ENCODE peak calls at places on chromosomes 7 and 10, in four cellular contexts. N, Z, R and S are unnamed samples.

GRCh38 chr10:87557409-87557808 is 52.7 kb downstream of the MINPP1 start:
- DNase-seq in N (no peak), R (no peak), Z (no peak), S (no peak)

GRCh38 chr10:14032406-14032998 is 298.2 kb downstream of the FRMD4A start:
- DNase-seq in Z (peak; percentile 74), R (peak; percentile 45), N (peak; percentile 5), S (peak; percentile 28)

GRCh38 chr10:97333601-97334369 is 744 bp downstream of the FRAT2 start:
- DNase-seq in Z (peak; percentile 61), N (peak; percentile 43), R (peak; percentile 75), S (peak; percentile 59)

GRCh38 chr10:76012928-76013327 is 581.5 kb downstream of the LRMDA start:
- DNase-seq in R (no peak), Z (peak; percentile 87), N (no peak), S (no peak)

GRCh38 chr10:90398551-90398950 is 459.3 kb downstream of the HTR7 start:
- DNase-seq in R (no peak), N (no peak), Z (no peak), S (no peak)

GRCh38 chr10:97584060-97584797 is at the start of gene HOGA1:
- DNase-seq in Z (peak; percentile 36), R (peak; percentile 89), N (no peak), S (peak; percentile 68)

GRCh38 chr10:60816624-60817023 is 38.3 kb downstream of the CDK1 start:
- DNase-seq in R (peak; percentile 68), N (peak; percentile 76), Z (peak; percentile 81), S (peak; percentile 92)

GRCh38 chr7:21767300-21767900 is 178.3 kb downstream of the CDCA7L start:
- DNase-seq in N (peak; percentile 73), R (peak; percentile 44), Z (peak; percentile 88), S (peak; percentile 87)

GRCh38 chr7:76062254-76062653 is 14.3 kb downstream of the MDH2 start:
- DNase-seq in R (no peak), N (no peak), Z (no peak), S (no peak)

GRCh38 chr10:116143673-116144072 is 129.3 kb downstream of the GFRA1 start:
- DNase-seq in Z (no peak), R (no peak), N (no peak), S (no peak)

GRCh38 chr10:60235001-60235400 is 154.7 kb downstream of the ANK3 start:
- DNase-seq in N (no peak), R (no peak), Z (no peak), S (no peak)

GRCh38 chr10:15349133-15349532 is 22.0 kb downstream of the FAM171A1 start:
- DNase-seq in N (no peak), R (no peak), Z (no peak), S (no peak)

GRCh38 chr10:77594171-77594783 is 43.3 kb downstream of the KCNMA1 start:
- DNase-seq in N (no peak), R (no peak), Z (no peak), S (no peak)

GRCh38 chr10:248307-248706 is 113.1 kb downstream of the ZMYND11 start:
- DNase-seq in R (no peak), N (no peak), Z (no peak), S (no peak)

GRCh38 chr10:246431-246830 is 111.2 kb downstream of the ZMYND11 start:
- DNase-seq in Z (no peak), R (no peak), N (no peak), S (no peak)

GRCh38 chr10:247480-247879 is 112.2 kb downstream of the ZMYND11 start:
- DNase-seq in N (no peak), Z (no peak), R (no peak), S (no peak)

DNA sequence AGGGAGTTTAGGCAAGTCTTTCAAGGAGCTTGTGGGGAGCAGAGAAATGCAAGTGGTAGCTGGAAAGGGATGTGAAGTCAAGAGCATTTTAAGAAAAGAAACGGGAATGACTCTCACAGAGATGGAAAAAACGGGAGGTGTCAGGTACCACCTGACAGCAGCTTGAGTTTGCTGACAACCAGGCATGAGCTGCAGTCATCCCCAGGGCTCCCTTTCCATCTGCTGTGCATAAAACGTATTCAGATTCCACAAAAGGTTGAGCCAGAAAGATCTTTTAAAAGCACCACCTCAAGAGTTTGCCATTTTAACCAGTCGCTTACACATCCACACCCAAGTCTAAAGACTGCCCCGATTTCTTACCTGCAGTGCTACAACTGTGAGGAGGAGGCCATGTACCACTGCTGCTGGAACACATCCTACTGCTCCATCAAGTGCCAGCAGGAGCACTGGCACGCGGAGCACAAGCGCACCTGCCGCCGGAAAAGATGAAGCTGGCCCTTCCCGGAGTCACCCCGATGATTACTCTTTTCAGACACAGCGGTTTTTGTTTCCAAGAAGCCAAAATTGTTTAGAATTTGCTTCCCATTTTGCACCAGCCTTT is 116.8 kb downstream of the ZMYND11 start:
- DNase-seq in Z (no peak), R (no peak), N (no peak), S (no peak)
- H3K36me3 ChIP-seq in Z (peaks cover 20% of the 10 kb centered on the region), R (peaks cover 62% of the 10 kb centered on the region), N (no peaks in the 10 kb centered on the region), S (no peaks in the 10 kb centered on the region)

DNA sequence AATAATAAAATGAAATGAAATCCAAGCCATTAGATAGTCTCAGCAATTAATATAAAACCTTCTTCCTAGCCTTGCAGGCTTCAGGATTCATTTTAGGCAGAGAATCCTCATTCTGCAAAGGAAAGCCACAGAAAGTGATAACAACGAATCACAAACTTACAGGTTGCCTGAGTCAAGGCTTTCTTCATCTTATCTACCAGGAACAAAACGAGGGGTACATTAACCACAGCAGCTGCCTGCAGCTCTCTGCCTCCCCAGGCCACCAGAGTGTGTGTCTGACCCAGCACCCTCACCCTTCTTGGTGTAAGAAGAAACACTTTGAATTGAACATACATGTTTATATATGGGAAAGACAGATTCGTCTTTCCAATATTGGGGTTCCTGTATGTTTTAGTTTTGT is 12.5 kb upstream of the TNS3 start:
- DNase-seq in R (no peak), Z (no peak), N (no peak), S (no peak)
- H3K4me1 ChIP-seq in R (no peaks in the 10 kb centered on the region), Z (peaks cover 9% of the 10 kb centered on the region), N (peaks cover 9% of the 10 kb centered on the region), S (peaks cover 12% of the 10 kb centered on the region)

DNA sequence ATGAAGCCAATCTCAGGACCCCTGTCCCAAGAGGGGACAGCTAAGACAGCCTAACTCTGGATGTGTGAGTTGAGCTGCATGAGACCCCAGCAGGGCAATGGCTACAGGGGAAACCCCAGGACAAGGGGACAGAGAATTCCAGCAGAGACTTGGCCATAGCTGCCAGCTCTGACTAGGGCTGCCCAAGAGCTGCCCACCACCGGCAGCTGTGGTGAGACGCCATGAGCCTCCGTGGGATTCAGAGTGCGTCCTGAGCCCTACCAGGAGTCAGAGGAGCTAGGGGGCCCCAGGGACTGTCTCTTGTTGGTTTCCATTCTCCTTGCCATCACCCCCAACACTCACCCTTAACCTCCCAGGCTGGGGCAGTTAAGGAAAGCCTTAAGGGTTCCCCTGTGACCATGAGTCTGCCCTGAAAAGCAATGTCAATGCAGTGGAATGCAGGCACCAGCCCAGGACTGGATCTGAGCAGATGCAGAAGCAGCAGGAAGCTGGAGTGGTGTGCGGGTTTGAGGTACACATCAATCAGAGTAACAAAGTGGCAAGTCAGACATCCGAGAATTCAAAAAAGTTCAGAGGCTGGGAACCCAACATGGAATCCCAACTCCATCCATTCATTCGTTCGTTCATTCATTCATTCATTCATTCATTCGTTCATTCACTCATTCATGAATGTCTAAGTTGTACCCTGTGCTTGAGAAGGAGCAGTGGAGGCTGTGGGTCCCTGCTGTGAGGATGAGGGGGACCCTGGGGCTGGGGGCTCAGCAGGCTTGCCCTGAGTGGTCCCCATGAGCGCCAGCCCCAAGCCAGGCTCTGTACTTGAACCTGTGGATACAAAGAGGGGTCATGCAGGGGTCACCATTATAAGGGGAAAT is 52.9 kb downstream of the C10orf120 start:
- DNase-seq in R (no peak), Z (no peak), N (no peak), S (no peak)
- TF ChIP-seq EZH2phosphoT487 in R (no peak), Z (no peak), N (no peak), S (no peak)

GRCh38 chr7:1536768-1537630 is 6.5 kb downstream of the MAFK start:
- DNase-seq in R (peak; percentile 87), N (no peak), Z (peak; percentile 83), S (peak; percentile 99)
- H3K36me3 ChIP-seq in R (no peaks in the 10 kb centered on the region), N (peaks cover 58% of the 10 kb centered on the region), Z (no peaks in the 10 kb centered on the region), S (no peaks in the 10 kb centered on the region)

GRCh38 chr7:134995239-134996096 is 9.2 kb downstream of the AGBL3 start:
- DNase-seq in N (no peak), Z (no peak), R (no peak), S (peak; percentile 18)

GRCh38 chr7:134996097-134996550 is 9.8 kb downstream of the AGBL3 start:
- DNase-seq in Z (no peak), R (peak; percentile 37), N (no peak), S (peak; percentile 10)

GRCh38 chr7:134991469-134992339 is 5.4 kb downstream of the AGBL3 start:
- DNase-seq in N (no peak), R (no peak), Z (no peak), S (peak; percentile 22)

GRCh38 chr7:134993877-134994456 is 7.7 kb downstream of the AGBL3 start:
- DNase-seq in Z (no peak), R (no peak), N (no peak), S (no peak)

DNA sequence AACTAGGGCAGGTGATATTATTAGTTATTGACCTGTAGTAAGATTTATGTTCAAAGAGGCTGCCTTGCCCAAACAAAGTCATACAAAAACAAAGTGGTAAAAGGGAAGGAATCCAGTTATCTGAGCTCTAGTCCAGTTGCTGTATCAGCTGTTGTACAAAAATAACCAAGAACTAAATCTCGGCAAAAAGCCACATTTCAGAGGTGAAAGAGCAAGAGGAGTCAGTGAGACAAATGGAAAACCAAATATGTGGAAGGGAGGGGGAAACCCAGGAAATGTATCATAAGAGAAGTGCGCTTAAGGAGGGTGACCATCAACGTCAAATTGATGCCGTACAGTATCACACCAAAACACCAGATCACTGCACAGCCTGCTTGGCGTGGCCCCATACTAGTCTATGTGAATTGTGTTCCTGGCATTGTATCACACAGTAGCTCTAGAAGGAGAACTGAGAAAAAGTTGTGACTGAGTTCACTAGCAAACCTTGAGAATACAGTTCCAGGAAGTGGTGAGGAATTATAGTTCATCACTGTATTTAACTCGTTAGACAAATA is 6.4 kb downstream of the AGBL3 start:
- DNase-seq in R (no peak), Z (no peak), N (no peak), S (peak; percentile 14)
- H3K4me1 ChIP-seq in R (peaks cover 16% of the 10 kb centered on the region), Z (peaks cover 7% of the 10 kb centered on the region), N (no peaks in the 10 kb centered on the region), S (peaks cover 64% of the 10 kb centered on the region)

GRCh38 chr7:79376297-79377025 is 77.0 kb downstream of the MAGI2 start:
- DNase-seq in R (no peak), N (no peak), Z (no peak), S (no peak)

DNA sequence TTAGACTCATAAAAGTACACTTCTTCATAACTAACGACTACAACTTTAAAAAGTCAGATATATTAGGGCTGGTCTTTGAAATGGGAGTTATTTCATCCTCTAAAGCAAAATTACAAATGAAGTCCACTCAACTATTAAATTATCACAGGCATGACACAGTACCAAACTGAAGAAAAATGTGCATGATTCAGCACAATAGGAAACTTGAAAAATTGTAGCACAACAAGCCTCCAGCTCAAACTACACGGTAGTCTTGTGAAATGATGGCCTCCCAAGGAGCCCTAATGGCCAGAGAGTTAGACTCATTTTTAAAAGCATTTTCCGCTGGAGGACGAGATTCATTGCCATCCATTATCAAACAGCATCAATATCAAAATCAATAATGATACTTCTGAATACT is 76.4 kb downstream of the MAGI2 start:
- DNase-seq in R (no peak), Z (no peak), N (no peak), S (no peak)
- TF ChIP-seq EZH2phosphoT487 in R (no peak), Z (no peak), N (no peak), S (no peak)

GRCh38 chr7:1953199-1954190 is 279.2 kb downstream of the MAD1L1 start:
- DNase-seq in Z (no peak), N (no peak), R (no peak), S (no peak)
- H3K36me3 ChIP-seq in Z (no peaks in the 10 kb centered on the region), N (no peaks in the 10 kb centered on the region), R (no peaks in the 10 kb centered on the region), S (no peaks in the 10 kb centered on the region)